ENCODE peak calls at places on chromosome 4, in four cellular contexts. Q is WTC11, Z is Calu3, J is brain microvascular endothelial cell. C is an unnamed sample.

GRCh38 chr4:138958519-138958918 is 57.1 kb upstream of the NOCT start:
- DNase-seq in Q (no peak), Z (no peak), J (no peak), C (no peak)

GRCh38 chr4:87304659-87305277 is 17.9 kb downstream of the HSD17B13 start:
- DNase-seq in Q (no peak), Z (peak), J (peak), C (no peak)

GRCh38 chr4:176270669-176271068 is 1.6 kb upstream of the ASB5 start:
- DNase-seq in Q (no peak), Z (peak), J (peak), C (peak)

GRCh38 chr4:81031389-81032173 is 1.1 kb downstream of the BMP3 start:
- DNase-seq in Q (peak), Z (no peak), J (no peak), C (peak)

GRCh38 chr4:6855692-6856297 is 53.8 kb upstream of the TBC1D14 start:
- DNase-seq in Q (no peak), Z (no peak), J (peak), C (no peak)

GRCh38 chr4:138238521-138239292 is 3.4 kb downstream of the SLC7A11 start:
- DNase-seq in Q (no peak), Z (no peak), J (no peak), C (no peak)

GRCh38 chr4:100799767-100800539 is 282.1 kb upstream of the EMCN start:
- DNase-seq in Q (no peak), Z (no peak), J (no peak), C (no peak)

GRCh38 chr4:138522366-138522765 is 280.2 kb upstream of the SLC7A11 start:
- DNase-seq in Q (no peak), Z (no peak), J (peak), C (no peak)

GRCh38 chr4:113148925-113149324 is 99.5 kb downstream of the ANK2 start:
- DNase-seq in Q (no peak), Z (peak), J (no peak), C (no peak)

DNA sequence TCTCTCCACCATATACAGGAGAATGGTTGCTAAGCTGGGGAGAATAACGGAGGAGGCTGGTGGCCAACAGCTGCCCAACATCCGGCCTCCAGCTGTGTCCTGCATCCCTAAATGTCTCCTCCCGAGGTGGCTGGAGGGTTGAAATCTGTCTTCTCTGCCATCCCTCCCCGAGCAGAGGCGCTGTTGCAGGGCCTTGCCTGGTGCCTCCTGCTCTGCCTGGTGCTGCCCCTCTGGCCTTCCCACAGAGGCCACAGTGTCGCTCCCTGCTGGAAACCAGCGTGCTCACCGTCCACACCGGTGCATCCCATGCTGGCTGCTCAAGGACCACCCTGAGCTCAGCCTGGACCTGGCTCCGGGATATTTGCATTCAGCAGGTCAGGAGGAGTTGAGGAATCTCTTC is 115.2 kb downstream of the ENPP6 start:
- DNase-seq in Q (no peak), Z (no peak), J (no peak), C (no peak)
- TF ChIP-seq CTCF in Q (no peak), Z (no peak), J (no peak), C (no peak)

GRCh38 chr4:1031956-1032795 is 20.8 kb downstream of the FGFRL1 start:
- DNase-seq in Q (no peak), Z (peak), J (no peak), C (no peak)
- TF ChIP-seq CTCF in Q (no peak), Z (no peak), J (no peak), C (no peak)

DNA sequence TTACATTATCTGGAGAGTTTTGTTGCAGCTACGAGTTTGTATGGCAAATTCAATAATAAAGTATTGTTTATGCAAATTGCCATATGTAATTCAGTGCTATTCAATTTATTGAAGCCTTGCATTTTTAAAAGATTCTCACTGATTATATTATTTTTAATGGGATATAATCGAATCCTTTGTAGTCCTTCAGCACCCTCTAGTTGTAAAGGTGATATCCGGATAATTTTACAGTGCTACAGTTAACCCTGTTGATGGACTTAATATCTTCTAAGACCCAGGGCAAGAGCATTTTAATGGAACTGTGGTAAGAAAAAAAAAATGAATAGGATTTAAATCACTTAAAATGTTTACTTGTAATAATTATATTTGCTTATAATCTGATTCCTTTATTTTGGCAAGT is 48.5 kb upstream of the GRIA2 start:
- DNase-seq in Q (no peak), Z (no peak), J (no peak), C (no peak)
- TF ChIP-seq CTCF in Q (no peak), Z (no peak), J (peak), C (no peak)

GRCh38 chr4:30847958-30848357 is 127.8 kb downstream of the PCDH7 start:
- DNase-seq in Q (no peak), Z (no peak), J (no peak), C (no peak)

GRCh38 chr4:30847157-30847556 is 127.0 kb downstream of the PCDH7 start:
- DNase-seq in Q (no peak), Z (no peak), J (no peak), C (no peak)

GRCh38 chr4:30842689-30843088 is 122.5 kb downstream of the PCDH7 start:
- DNase-seq in Q (no peak), Z (no peak), J (no peak), C (no peak)

GRCh38 chr4:30842142-30842541 is 122.0 kb downstream of the PCDH7 start:
- DNase-seq in Q (no peak), Z (no peak), J (no peak), C (no peak)

DNA sequence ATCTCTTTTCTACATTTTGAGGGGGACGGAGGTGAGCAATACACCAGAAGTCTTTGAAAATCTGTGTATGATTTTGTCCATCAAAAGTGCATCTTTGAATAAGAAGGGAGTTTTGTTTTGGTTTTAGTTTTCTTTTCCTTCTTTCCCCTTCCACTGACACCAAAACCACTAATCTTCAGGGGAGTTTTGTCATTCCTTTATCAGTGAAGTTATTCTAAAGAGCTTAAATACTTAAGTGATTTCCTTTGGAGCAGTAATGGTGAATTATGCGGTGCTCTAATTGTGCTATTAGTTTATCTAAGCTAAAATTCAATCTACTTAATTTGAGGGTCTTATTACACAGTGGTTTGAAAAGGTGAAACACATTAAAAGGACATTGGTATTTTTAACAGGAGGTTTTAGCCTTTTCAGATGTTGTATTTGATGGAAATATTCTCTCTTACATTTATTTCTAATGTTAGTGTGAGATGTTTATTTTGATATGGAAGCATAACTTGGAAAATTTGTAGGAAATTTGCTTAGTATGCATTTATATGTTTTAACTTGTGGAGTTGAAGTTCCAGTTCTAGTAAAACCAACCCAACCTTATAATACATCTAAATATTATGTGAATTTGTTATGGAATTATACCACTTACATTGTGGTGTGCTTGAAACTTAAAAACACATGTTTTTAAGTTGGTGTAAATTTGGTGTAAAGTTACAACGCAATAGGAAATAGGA is 124.9 kb downstream of the PCDH7 start:
- DNase-seq in Q (no peak), Z (no peak), J (no peak), C (no peak)
- TF ChIP-seq CTCF in Q (no peak), Z (no peak), J (no peak), C (no peak)

GRCh38 chr4:4518747-4519146 is 23.1 kb downstream of the STX18 start:
- DNase-seq in Q (no peak), Z (no peak), J (no peak), C (no peak)

GRCh38 chr4:4521069-4521468 is 20.8 kb downstream of the STX18 start:
- DNase-seq in Q (peak), Z (no peak), J (no peak), C (no peak)

GRCh38 chr4:4524364-4524763 is 17.5 kb downstream of the STX18 start:
- DNase-seq in Q (peak), Z (no peak), J (no peak), C (peak)

GRCh38 chr4:4521767-4522166 is 20.1 kb downstream of the STX18 start:
- DNase-seq in Q (no peak), Z (no peak), J (no peak), C (no peak)

GRCh38 chr4:4519296-4519898 is 22.5 kb downstream of the STX18 start:
- DNase-seq in Q (no peak), Z (no peak), J (no peak), C (no peak)
- TF ChIP-seq CTCF in Q (peak), Z (peak), J (peak), C (peak)